ENCODE peak calls at places on chromosomes 7 and 10, in seven cellular contexts. H is pancreas, F is astrocyte of the spinal cord, R is HCT116, C is HFFc6, T is fibroblast of lung, N is A549. Z is an unnamed sample.

GRCh38 chr7:2924866-2925840 is 81.0 kb upstream of the GNA12 start:
- DNase-seq in H (peak; percentile 28), C (no peak), F (no peak), N (no peak), T (no peak), R (no peak), Z (no peak)

GRCh38 chr7:41893656-41894055 is 190.8 kb upstream of the INHBA start:
- DNase-seq in N (no peak), T (no peak), F (no peak), H (no peak), R (no peak), C (no peak), Z (no peak)

GRCh38 chr7:114820993-114821945 is 100.6 kb upstream of the MDFIC start:
- DNase-seq in C (no peak), H (no peak), F (no peak), T (peak; percentile 76), R (no peak), N (no peak), Z (no peak)

GRCh38 chr10:115580239-115580638 is 487.1 kb downstream of the ATRNL1 start:
- DNase-seq in T (no peak), F (no peak), N (no peak), H (no peak), R (no peak), C (no peak), Z (no peak)

GRCh38 chr10:133306941-133307379 is 1.7 kb downstream of the TUBGCP2 start:
- DNase-seq in F (no peak), R (no peak), T (no peak), C (no peak), N (no peak), H (no peak), Z (no peak)

GRCh38 chr10:37434091-37434490 is 308.7 kb downstream of the ANKRD30A start:
- DNase-seq in H (no peak), N (no peak), C (peak; percentile 2), R (no peak), T (no peak), F (no peak), Z (no peak)

GRCh38 chr10:78747366-78747955 is 321.3 kb upstream of the ZMIZ1 start:
- DNase-seq in H (no peak), N (no peak), C (no peak), T (no peak), F (no peak), R (no peak), Z (no peak)

GRCh38 chr7:68547181-68547580 is 1051.1 kb upstream of the AUTS2 start:
- DNase-seq in H (no peak), C (no peak), R (no peak), N (no peak), T (no peak), F (peak; percentile 43), Z (no peak)

GRCh38 chr10:89475137-89475536 is 60.3 kb downstream of the SLC16A12 start:
- DNase-seq in N (no peak), R (no peak), F (no peak), T (no peak), H (no peak), C (no peak), Z (no peak)

DNA sequence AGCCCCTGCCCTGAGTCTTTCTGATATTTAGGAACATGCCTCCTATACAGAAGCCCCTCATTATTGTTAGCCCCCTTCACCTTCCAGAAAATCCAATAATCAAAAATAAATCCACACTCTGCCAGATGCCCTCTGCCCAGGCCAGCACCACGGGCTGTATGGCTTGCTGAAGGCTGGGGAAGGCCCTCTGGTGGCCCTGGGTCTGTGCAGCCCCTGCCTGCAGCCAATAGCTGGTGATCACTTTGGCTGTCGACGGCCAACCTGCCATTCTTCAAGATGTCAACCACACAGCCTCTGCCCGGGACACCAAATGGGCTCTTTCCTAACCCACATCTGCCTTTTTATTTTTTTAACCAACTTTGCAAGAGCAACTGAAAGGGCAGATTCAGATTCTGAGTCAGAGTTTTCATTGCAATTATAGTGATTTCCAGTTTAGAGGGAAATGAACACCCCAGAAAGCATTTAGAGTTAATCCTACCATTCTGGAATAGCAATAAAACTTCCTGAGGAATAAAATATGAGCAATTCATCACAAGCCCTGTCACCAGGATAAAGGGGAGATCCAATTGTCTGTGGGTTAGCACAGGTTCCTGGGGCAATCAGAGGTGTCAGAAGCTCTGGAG is 211.4 kb downstream of the GRID1 start:
- DNase-seq in C (no peak), R (no peak), N (no peak), H (no peak), T (no peak), F (no peak), Z (no peak)
- TF ChIP-seq CTCF in C (no peak), R (no peak), N (no peak), H (no peak), T (no peak), F (no peak), Z (no peak)

DNA sequence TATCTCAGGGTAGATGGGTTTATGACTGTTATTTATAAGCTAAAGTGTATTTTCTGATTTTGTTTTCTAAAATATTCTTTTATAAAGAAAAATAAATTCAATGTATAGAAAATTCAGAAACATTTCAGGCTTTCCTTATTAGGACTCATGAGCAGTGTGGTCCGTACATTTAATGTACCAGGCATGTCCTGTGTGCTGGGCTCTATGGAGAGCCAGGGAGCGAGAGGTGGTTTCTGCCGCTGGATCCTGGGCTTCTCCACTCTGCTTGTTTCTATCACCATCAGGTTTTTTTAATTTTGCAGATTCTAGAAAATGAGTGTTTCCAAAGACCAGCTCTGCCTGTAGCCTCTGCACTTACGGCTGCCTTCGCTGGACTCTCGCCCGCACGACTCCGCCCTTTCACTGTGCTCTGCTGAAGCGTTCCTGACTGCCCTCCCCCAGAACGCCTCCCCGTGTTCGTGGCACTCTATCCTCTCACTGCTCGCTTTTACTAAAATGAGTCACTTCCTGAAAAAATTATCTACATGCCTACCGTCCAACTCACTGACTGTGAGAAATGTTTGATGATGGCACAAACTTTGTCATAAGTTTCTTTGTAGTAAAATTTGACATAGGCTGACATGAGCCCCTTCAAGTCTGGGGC is 188.5 kb downstream of the ZMYND11 start:
- DNase-seq in C (peak; percentile 96), H (no peak), R (peak; percentile 72), T (peak; percentile 96), F (peak; percentile 95), N (peak; percentile 81), Z (peak; percentile 97)
- TF ChIP-seq CTCF in C (no peak), H (no peak), R (no peak), T (no peak), F (peak; percentile 8), N (no peak), Z (no peak)

DNA sequence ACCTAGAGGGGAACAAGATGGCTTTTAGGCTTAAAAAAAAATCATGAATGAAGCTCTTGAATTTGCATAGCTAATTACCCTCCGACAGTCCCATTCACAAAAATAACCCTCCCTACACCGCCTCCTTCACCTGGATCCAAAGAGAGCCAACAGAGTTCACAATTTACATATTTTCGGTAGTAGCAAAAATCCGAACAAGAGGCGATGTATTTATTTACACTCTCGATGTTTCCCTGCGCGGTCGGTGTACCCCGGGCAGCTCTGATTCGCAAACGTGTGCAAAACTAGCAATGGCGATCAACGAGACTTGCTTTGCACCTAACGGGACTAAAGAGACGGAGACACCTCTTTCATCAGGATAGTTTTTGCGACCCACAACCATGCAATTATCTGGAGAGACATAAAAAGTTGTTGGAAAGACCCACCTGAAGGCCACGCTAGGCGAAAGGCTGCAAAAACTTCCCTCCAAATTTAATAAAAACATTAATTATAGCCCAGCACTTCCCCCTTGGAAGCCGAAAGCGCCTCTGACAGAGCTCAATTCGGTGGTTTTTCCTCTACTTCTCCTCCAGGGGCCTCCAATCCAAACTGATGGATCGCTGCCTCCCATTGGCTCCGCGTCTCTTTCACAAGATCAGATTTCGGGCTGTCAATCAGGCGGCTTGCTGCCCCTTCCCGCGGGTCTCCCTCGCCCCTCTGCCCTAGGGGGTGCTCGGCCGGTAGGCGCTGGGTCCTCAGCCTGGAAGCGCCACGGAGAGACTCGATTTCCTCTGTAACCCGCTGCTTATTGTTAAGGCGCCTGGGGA is at the start of gene ETV1:
- DNase-seq in N (peak; percentile 79), C (peak; percentile 68), F (peak; percentile 74), T (peak; percentile 84), H (peak; percentile 63), R (no peak), Z (peak; percentile 74)
- TF ChIP-seq CTCF in N (peak; percentile 25), C (peak; percentile 64), F (peak; percentile 42), T (peak; percentile 55), H (no peak), R (peak; percentile 18), Z (peak; percentile 57)

DNA sequence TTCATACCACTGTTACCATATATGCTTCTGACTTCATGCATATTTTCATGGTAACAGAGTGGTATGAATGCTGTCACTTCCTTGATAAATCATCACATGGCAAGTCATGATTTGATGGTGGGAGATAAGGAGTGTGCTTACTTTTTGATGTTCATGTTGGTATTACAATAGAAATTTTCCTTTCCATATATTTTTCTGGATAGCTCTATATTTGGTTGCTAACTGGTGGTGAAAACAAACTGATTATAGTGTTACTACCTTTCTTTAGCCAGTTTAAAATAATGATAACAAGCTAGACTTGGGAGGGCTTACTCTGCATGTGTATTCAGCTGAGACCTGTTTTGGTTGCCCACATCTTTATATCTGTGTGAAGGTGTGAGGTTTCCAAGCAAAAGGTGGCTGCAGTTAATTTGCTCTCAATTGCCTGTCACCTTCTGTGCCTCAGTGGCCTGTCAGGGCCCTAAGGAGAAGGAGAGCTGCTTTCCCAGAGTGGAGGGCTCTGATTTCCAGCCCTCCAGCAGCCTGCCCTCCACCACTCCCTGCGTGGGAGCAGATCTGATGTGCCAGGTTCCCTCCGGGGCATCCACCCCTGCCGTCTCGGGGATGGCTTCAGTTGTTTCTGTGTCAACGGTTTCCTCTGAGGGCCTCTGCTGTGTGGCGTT is 107.6 kb upstream of the KLF6 start:
- DNase-seq in N (no peak), F (no peak), T (no peak), C (no peak), H (no peak), R (no peak), Z (peak; percentile 70)
- TF ChIP-seq CTCF in N (no peak), F (no peak), T (no peak), C (no peak), H (no peak), R (no peak), Z (no peak)

GRCh38 chr10:68331455-68332258 is at the start of gene HNRNPH3:
- DNase-seq in H (peak; percentile 99), F (peak; percentile 98), R (peak; percentile 92), C (peak; percentile 93), T (peak; percentile 98), N (peak; percentile 90), Z (peak; percentile 93)
- TF ChIP-seq CTCF in H (no peak), F (no peak), R (no peak), C (peak; percentile 25), T (no peak), N (no peak), Z (no peak)

DNA sequence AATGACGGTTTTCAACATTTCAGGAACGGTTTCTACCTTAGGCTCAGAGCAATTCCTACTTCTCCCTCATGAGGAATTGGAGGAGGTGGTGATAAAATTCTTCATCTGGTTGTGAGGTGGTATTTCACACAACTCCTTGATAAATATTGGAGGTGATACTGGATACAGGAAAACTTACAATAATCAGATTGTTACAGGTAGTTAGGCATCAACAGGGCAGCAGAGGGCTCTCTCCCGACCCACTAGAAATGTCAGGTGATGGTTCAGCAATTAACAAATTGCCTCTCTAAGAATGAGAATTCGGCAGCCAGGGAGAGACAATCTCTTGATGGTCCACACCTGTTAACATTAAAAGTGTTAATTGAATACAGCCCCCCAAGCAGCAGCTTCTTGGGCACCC is 22.6 kb downstream of the ZNF786 start:
- DNase-seq in N (no peak), T (no peak), F (no peak), R (no peak), H (no peak), C (no peak), Z (no peak)
- TF ChIP-seq CTCF in N (peak; percentile 11), T (no peak), F (no peak), R (peak; percentile 38), H (no peak), C (peak; percentile 11), Z (peak; percentile 11)

GRCh38 chr7:93239824-93240223 is 7.7 kb downstream of the VPS50 start:
- DNase-seq in F (no peak), N (no peak), T (no peak), H (no peak), R (no peak), C (no peak), Z (no peak)
- TF ChIP-seq CTCF in F (no peak), N (no peak), T (no peak), H (no peak), R (no peak), C (no peak), Z (no peak)